ENCODE peak calls at places on chromosomes 16 and 17, in five cellular contexts. W is gastrocnemius medialis, K is body of pancreas, M is heart left ventricle, O is A549. U is an unnamed sample.

GRCh38 chr17:339193-340061 is 13.2 kb downstream of the RPH3AL start:
- DNase-seq in O (no peak), K (peak; percentile 92), M (no peak), W (no peak), U (no peak)

GRCh38 chr16:50718061-50718760 is 23.7 kb upstream of the CYLD start:
- DNase-seq in K (no peak), W (no peak), O (no peak), M (no peak), U (no peak)

GRCh38 chr16:66961065-66961744 is at the start of gene CES3:
- DNase-seq in K (peak; percentile 87), M (peak; percentile 41), O (peak; percentile 85), W (no peak), U (peak; percentile 75)

GRCh38 chr17:67139784-67140665 is 95.7 kb downstream of the CACNG1 start:
- DNase-seq in M (no peak), W (no peak), O (peak; percentile 31), K (peak; percentile 90), U (peak; percentile 16)

GRCh38 chr16:27470567-27471431 is 68.8 kb downstream of the IL21R start:
- DNase-seq in M (no peak), K (no peak), O (no peak), W (no peak), U (peak; percentile 77)

GRCh38 chr17:75950850-75951554 is 10.2 kb upstream of the FBF1 start:
- DNase-seq in M (no peak), W (no peak), O (no peak), K (no peak), U (no peak)

GRCh38 chr17:72351884-72352346 is 231.1 kb downstream of the SOX9 start:
- DNase-seq in M (no peak), W (no peak), K (no peak), O (no peak), U (no peak)

GRCh38 chr17:8479431-8479947 is 43.8 kb downstream of the NDEL1 start:
- DNase-seq in M (peak; percentile 56), O (no peak), K (no peak), W (no peak), U (no peak)

GRCh38 chr16:73890524-73891500 is 405.8 kb upstream of the PSMD7 start:
- DNase-seq in M (no peak), O (no peak), K (no peak), W (no peak), U (no peak)

GRCh38 chr17:45425125-45425983 is 7.3 kb downstream of the ARHGAP27 start:
- DNase-seq in O (peak; percentile 97), K (peak; percentile 89), W (no peak), M (peak; percentile 64), U (peak; percentile 98)
- TF ChIP-seq POLR2A in O (peak; percentile 79), K (peak; percentile 81), W (no peak), M (no peak), U (no peak)

GRCh38 chr17:82698065-82698973 is at the start of gene RAB40B:
- DNase-seq in M (peak; percentile 100), W (peak; percentile 100), K (peak; percentile 99), O (peak; percentile 99), U (peak; percentile 100)
- TF ChIP-seq POLR2A in M (peak; percentile 65), W (peak; percentile 60), K (no peak), O (no peak), U (peak; percentile 74)

GRCh38 chr17:78128616-78129384 is at the start of gene TMC6:
- DNase-seq in M (peak; percentile 74), O (peak; percentile 56), W (no peak), K (peak; percentile 78), U (peak; percentile 78)
- TF ChIP-seq POLR2A in M (peak; percentile 53), O (peak; percentile 38), W (no peak), K (no peak), U (no peak)

DNA sequence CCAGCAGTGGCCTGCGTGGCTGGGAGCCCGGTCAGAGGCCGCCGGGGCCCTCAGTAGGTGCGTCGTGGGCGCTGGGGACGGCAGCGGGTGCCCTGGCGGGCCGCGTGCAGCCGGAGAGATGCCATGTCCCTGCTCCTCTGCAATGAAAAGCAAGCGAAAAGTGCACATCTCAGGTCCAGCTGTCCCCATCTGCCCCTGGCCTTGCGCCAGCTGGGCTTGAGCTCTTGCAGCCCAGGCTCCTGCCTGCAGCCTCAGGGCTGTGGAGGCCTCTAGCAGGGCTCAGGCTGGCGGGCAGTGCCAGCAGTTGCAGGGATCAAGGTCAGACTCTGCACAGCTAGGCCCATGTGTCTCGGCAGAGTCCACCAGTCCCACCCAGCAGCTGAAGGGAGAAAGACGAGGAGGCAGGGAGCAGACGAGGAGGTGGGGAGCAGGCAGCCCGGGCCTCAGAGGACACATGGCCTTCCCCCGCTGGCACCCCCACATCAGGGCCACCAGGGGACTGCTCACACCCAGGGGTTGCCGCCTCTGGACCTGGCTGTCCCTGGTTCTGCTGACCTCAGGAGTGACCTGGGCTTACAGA is 11.2 kb downstream of the SLC16A3 start:
- DNase-seq in O (no peak), W (no peak), K (peak; percentile 58), M (no peak), U (no peak)
- TF ChIP-seq POLR2A in O (no peak), W (peak; percentile 33), K (no peak), M (no peak), U (no peak)

DNA sequence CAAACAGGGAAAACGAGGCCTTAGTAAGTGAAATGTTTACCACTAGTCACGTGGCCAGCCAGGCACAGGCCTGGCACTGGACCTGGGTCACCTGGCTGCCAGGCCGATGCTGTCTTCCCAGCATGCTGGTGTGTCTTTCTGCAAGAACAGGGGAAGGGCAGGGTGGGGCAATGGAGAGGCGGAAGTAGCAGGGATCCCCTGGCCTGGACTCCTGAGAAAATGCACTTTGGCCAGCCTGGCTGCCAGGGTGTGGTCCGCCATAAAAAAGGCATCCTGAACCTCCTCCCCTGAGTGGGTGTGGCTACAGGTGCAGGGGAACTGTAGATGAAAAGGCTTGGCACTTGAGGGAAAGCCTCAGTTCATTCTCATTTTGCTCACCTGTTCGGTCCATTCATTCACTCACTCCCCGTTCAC is 1.0 kb upstream of the ANKRD40CL start:
- DNase-seq in O (peak; percentile 86), W (no peak), K (peak; percentile 92), M (no peak), U (no peak)
- TF ChIP-seq POLR2A in O (no peak), W (no peak), K (no peak), M (no peak), U (no peak)

GRCh38 chr16:28534542-28535373 is 4.0 kb downstream of the NUPR1 start:
- DNase-seq in M (no peak), O (no peak), W (peak; percentile 86), K (peak; percentile 60), U (no peak)

GRCh38 chr16:28532940-28533647 is 5.7 kb downstream of the NUPR1 start:
- DNase-seq in W (no peak), M (no peak), O (no peak), K (peak; percentile 54), U (no peak)

GRCh38 chr16:28529124-28529523 is 9.7 kb downstream of the NUPR1 start:
- DNase-seq in W (no peak), O (no peak), M (no peak), K (no peak), U (no peak)

GRCh38 chr16:28528463-28528867 is 10.3 kb downstream of the NUPR1 start:
- DNase-seq in M (no peak), K (peak; percentile 88), W (no peak), O (no peak), U (no peak)

GRCh38 chr16:28531777-28532744 is 6.7 kb downstream of the NUPR1 start:
- DNase-seq in O (peak; percentile 66), M (peak; percentile 62), K (peak; percentile 93), W (peak; percentile 86), U (no peak)
- TF ChIP-seq POLR2A in O (no peak), M (peak; percentile 45), K (peak; percentile 51), W (peak; percentile 77), U (no peak)

GRCh38 chr17:41772586-41773189 is 13.8 kb downstream of the JUP start:
- DNase-seq in M (no peak), W (no peak), K (no peak), O (no peak), U (no peak)
- TF ChIP-seq POLR2A in M (no peak), W (no peak), K (no peak), O (no peak), U (no peak)

GRCh38 chr16:58000706-58001676 is at the start of gene USB1:
- DNase-seq in O (peak; percentile 91), K (peak; percentile 89), W (peak; percentile 76), M (peak; percentile 93), U (peak; percentile 98)
- TF ChIP-seq POLR2A in O (peak; percentile 90), K (peak; percentile 68), W (peak; percentile 76), M (peak; percentile 88), U (peak; percentile 84)

DNA sequence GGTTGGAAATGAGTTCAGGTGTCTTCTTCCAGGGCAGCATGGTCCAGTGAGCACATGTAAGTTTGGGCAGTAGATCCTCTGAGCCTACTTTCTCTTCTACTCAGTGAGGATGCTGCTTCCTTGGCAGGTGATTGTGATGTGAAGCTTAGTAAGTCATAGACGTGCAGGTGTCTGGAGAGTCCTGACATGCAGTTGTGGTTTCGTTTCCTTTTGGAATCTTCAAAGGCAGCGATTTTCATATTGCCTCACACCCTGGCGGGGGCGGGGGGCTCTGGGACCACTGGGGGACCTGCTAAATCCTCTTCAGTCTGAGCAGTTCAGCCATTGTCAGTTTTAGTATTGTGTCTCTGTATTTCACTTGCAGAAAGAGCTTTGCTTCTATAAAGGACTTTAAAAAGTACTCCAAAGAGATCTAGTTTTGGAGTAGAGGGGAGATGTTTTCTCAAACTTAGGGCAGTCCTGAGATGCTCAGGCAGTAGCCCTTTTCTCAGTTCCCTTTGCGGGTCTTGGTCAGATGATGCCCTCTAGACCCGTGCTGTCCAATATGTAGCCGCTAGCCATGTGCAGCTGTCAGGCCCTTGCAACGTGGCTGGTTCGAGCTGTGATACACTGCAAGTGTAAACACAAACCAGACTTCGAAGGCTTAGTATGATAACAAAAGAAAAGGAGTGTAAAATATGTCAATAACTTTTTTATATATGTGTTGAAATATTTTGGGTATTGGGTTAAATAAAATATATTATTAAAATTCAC is 4.0 kb upstream of the CDK5R1 start:
- DNase-seq in O (no peak), W (no peak), M (no peak), K (peak; percentile 19), U (no peak)
- TF ChIP-seq POLR2A in O (no peak), W (no peak), M (no peak), K (no peak), U (no peak)

U was measured in H54.